ENCODE peak calls at places on chromosomes 6 and 20, in six cellular contexts. W is LHCN-M2, R is ovary, O is HEK293T, F is HTR-8/SVneo, K is amygdala. H is an unnamed sample.

GRCh38 chr6:71531006-71531405 is 242.4 kb downstream of the OGFRL1 start:
- DNase-seq in R (no peak), K (no peak), O (no peak), W (peak), F (no peak), H (no peak)

GRCh38 chr20:35742741-35743523 is 872 bp upstream of the RBM39 start:
- DNase-seq in F (no peak), W (peak), K (no peak), R (no peak), O (no peak), H (peak)

GRCh38 chr20:10537850-10538480 is 102.9 kb downstream of the SLX4IP start:
- DNase-seq in O (no peak), K (no peak), F (no peak), W (peak), R (no peak), H (no peak)

GRCh38 chr6:83884523-83884922 is 25.0 kb downstream of the CYB5R4 start:
- DNase-seq in O (peak), R (no peak), F (peak), W (peak), K (no peak), H (no peak)

GRCh38 chr20:10079964-10080363 is 45.2 kb downstream of the ANKEF1 start:
- DNase-seq in O (no peak), F (no peak), W (peak), K (no peak), R (no peak), H (no peak)

GRCh38 chr20:56630506-56631317 is 1.6 kb downstream of the TFAP2C start:
- DNase-seq in K (no peak), R (no peak), W (no peak), F (peak), O (no peak), H (no peak)

GRCh38 chr20:52847739-52848359 is 124.3 kb upstream of the TSHZ2 start:
- DNase-seq in F (no peak), K (no peak), W (no peak), R (no peak), O (no peak), H (no peak)

GRCh38 chr6:47391675-47392074 is 82.0 kb upstream of the TNFRSF21 start:
- DNase-seq in K (no peak), F (no peak), W (no peak), O (no peak), R (no peak), H (no peak)

GRCh38 chr20:1898496-1899168 is 3.4 kb downstream of the SIRPA start:
- DNase-seq in O (no peak), K (peak), R (no peak), W (no peak), F (no peak), H (no peak)

GRCh38 chr6:143569035-143569434 is 57.5 kb upstream of the FUCA2 start:
- DNase-seq in W (peak), K (no peak), O (no peak), F (no peak), R (no peak), H (no peak)

GRCh38 chr20:38842017-38842416 is 36.5 kb downstream of the PPP1R16B start:
- DNase-seq in O (no peak), F (no peak), K (no peak), W (no peak), R (no peak), H (no peak)

GRCh38 chr20:44475694-44476560 is at the start of gene TTPAL:
- DNase-seq in F (peak), K (peak), W (peak), R (peak), O (peak), H (peak)

GRCh38 chr20:11101243-11101642 is 427.4 kb upstream of the JAG1 start:
- DNase-seq in O (no peak), R (no peak), F (no peak), K (no peak), W (no peak), H (no peak)

GRCh38 chr6:111989743-111990142 is 64.2 kb upstream of the CCN6 start:
- DNase-seq in O (no peak), R (no peak), W (no peak), K (no peak), F (no peak), H (no peak)

GRCh38 chr6:109484161-109484560 is 1.1 kb upstream of the ZBTB24 start:
- DNase-seq in O (no peak), R (no peak), W (peak), K (no peak), F (no peak), H (peak)

GRCh38 chr20:44720617-44720993 is 5.4 kb downstream of the CCN5 start:
- DNase-seq in O (no peak), K (no peak), R (peak), W (peak), F (peak), H (no peak)

GRCh38 chr20:41738584-41739193 is 120.5 kb upstream of the CHD6 start:
- DNase-seq in K (peak), O (peak), R (peak), F (peak), W (peak), H (peak)

GRCh38 chr6:50925548-50925947 is 106.9 kb downstream of the TFAP2B start:
- DNase-seq in F (no peak), R (no peak), W (no peak), K (no peak), O (no peak), H (no peak)

GRCh38 chr6:73242001-73242400 is 16.7 kb upstream of the KHDC1L start:
- DNase-seq in K (no peak), F (no peak), O (no peak), R (no peak), W (no peak), H (no peak)

GRCh38 chr6:75893058-75893775 is 144.2 kb downstream of the MYO6 start:
- DNase-seq in K (no peak), F (peak), R (no peak), O (peak), W (peak), H (no peak)

GRCh38 chr6:29967379-29968010 is 25.2 kb downstream of the HLA-A start:
- DNase-seq in F (no peak), K (no peak), W (peak), O (no peak), R (no peak), H (peak)

GRCh38 chr6:111586554-111586953 is 19.1 kb downstream of the TRAF3IP2 start:
- DNase-seq in R (no peak), F (no peak), O (no peak), K (no peak), W (no peak), H (no peak)

GRCh38 chr20:528923-529594 is 14.5 kb downstream of the CSNK2A1 start:
- DNase-seq in F (no peak), K (no peak), W (peak), R (no peak), O (no peak), H (no peak)

GRCh38 chr6:140346461-140346860 is 972.0 kb upstream of the CITED2 start:
- DNase-seq in O (no peak), F (no peak), R (peak), K (no peak), W (peak), H (no peak)

GRCh38 chr6:157877573-157878011 is 54.5 kb downstream of the SNX9 start:
- DNase-seq in R (no peak), W (no peak), O (no peak), K (no peak), F (no peak), H (no peak)

GRCh38 chr6:3723966-3724365 is 27.5 kb downstream of the PXDC1 start:
- DNase-seq in K (no peak), O (no peak), F (no peak), W (no peak), R (no peak), H (no peak)

GRCh38 chr6:123547216-123547978 is 89.4 kb downstream of the TRDN start:
- DNase-seq in R (no peak), O (no peak), K (no peak), F (no peak), W (no peak), H (no peak)

GRCh38 chr6:111614833-111615582 is 9.3 kb upstream of the TRAF3IP2 start:
- DNase-seq in K (no peak), O (peak), F (no peak), R (no peak), W (no peak), H (peak)

GRCh38 chr6:142635130-142635529 is 309.8 kb downstream of the HIVEP2 start:
- DNase-seq in F (no peak), O (no peak), K (no peak), W (peak), R (no peak), H (no peak)

H was measured in SJCRH30.